ENCODE peak calls at places on chromosomes 4 and X, in five cellular contexts. W is Karpas-422, R is tibial nerve, E is fibroblast of the aortic adventitia, G is GM12864. C is an unnamed sample.

GRCh38 chrX:39862958-39863357 is 234.8 kb downstream of the BCOR start:
- DNase-seq in E (no peak), W (no peak), R (no peak), G (no peak), C (no peak)

GRCh38 chr4:176654565-176655216 is 138.0 kb downstream of the VEGFC start:
- DNase-seq in R (no peak), G (no peak), W (no peak), E (no peak), C (no peak)

GRCh38 chr4:185346975-185347601 is 48.6 kb downstream of the LRP2BP start:
- DNase-seq in E (no peak), R (no peak), W (no peak), G (no peak), C (no peak)

GRCh38 chrX:125131146-125131545 is 188.5 kb upstream of the TEX13C start:
- DNase-seq in G (no peak), R (no peak), E (no peak), W (peak; percentile 44), C (no peak)

GRCh38 chrX:154534526-154535322 is 11.9 kb downstream of the G6PD start:
- DNase-seq in G (no peak), R (peak; percentile 70), E (peak; percentile 84), W (peak; percentile 95), C (peak; percentile 86)

GRCh38 chr4:151644625-151645024 is 116.2 kb downstream of the GATB start:
- DNase-seq in W (peak; percentile 82), R (no peak), G (no peak), E (no peak), C (no peak)

GRCh38 chr4:149441338-149441737 is 374.3 kb downstream of the IQCM start:
- DNase-seq in E (peak; percentile 25), W (no peak), R (no peak), G (no peak), C (peak; percentile 74)

GRCh38 chrX:39162322-39162721 is 361.1 kb downstream of the MID1IP1 start:
- DNase-seq in R (no peak), W (no peak), G (no peak), E (no peak), C (no peak)

GRCh38 chrX:152901816-152902501 is 4.1 kb downstream of the ZNF185 start:
- DNase-seq in G (no peak), W (no peak), R (no peak), E (no peak), C (no peak)

GRCh38 chr4:153246446-153247115 is 42.3 kb downstream of the TRIM2 start:
- DNase-seq in W (no peak), R (no peak), G (no peak), E (no peak), C (no peak)

GRCh38 chr4:86315579-86315978 is 44.3 kb downstream of the MAPK10 start:
- DNase-seq in R (no peak), G (no peak), W (no peak), E (no peak), C (no peak)

GRCh38 chr4:119682080-119682479 is 53.5 kb upstream of the PDE5A start:
- DNase-seq in R (no peak), G (no peak), E (no peak), W (no peak), C (no peak)

GRCh38 chr4:97517948-97518347 is 625.3 kb downstream of the STPG2 start:
- DNase-seq in E (no peak), W (no peak), G (no peak), R (no peak), C (no peak)

GRCh38 chrX:48919947-48920712 is 1.3 kb upstream of the PIM2 start:
- DNase-seq in G (no peak), E (no peak), W (no peak), R (no peak), C (no peak)

GRCh38 chrX:120840826-120841225 is 34.8 kb downstream of the CT47B1 start:
- DNase-seq in G (no peak), E (peak; percentile 69), W (no peak), R (no peak), C (peak; percentile 69)

GRCh38 chr4:85420831-85421230 is 54.1 kb upstream of the ARHGAP24 start:
- DNase-seq in G (peak; percentile 8), E (no peak), R (no peak), W (no peak), C (no peak)

GRCh38 chr4:11805837-11806236 is 377.1 kb upstream of the HS3ST1 start:
- DNase-seq in G (no peak), R (no peak), W (peak; percentile 60), E (peak; percentile 84), C (peak; percentile 34)

GRCh38 chrX:153333271-153333670 is 682 bp upstream of the ZNF275 start:
- DNase-seq in R (no peak), E (peak; percentile 70), G (no peak), W (no peak), C (peak; percentile 73)

GRCh38 chr4:54588404-54588803 is 69.4 kb upstream of the KIT start:
- DNase-seq in W (no peak), E (no peak), G (no peak), R (no peak), C (no peak)

GRCh38 chr4:179719766-179720470 is 2277.7 kb upstream of the AGA start:
- DNase-seq in G (no peak), R (no peak), E (no peak), W (no peak), C (no peak)

GRCh38 chr4:7978907-7979651 is 39.4 kb upstream of the AFAP1 start:
- DNase-seq in E (no peak), R (no peak), W (no peak), G (no peak), C (no peak)

GRCh38 chrX:24369816-24370215 is 9.4 kb downstream of the SUPT20HL1 start:
- DNase-seq in R (no peak), G (no peak), E (no peak), W (no peak), C (no peak)

GRCh38 chr4:1194028-1194900 is 21.9 kb upstream of the SPON2 start:
- DNase-seq in R (no peak), W (no peak), G (no peak), E (peak; percentile 50), C (peak; percentile 64)

GRCh38 chr4:1192493-1193205 is 20.3 kb upstream of the SPON2 start:
- DNase-seq in R (no peak), W (no peak), G (no peak), E (no peak), C (no peak)

GRCh38 chr4:1193206-1194027 is 21.0 kb upstream of the SPON2 start:
- DNase-seq in R (no peak), G (no peak), E (no peak), W (no peak), C (no peak)

GRCh38 chr4:1191621-1192020 is 19.2 kb upstream of the SPON2 start:
- DNase-seq in W (no peak), R (no peak), E (no peak), G (no peak), C (no peak)

DNA sequence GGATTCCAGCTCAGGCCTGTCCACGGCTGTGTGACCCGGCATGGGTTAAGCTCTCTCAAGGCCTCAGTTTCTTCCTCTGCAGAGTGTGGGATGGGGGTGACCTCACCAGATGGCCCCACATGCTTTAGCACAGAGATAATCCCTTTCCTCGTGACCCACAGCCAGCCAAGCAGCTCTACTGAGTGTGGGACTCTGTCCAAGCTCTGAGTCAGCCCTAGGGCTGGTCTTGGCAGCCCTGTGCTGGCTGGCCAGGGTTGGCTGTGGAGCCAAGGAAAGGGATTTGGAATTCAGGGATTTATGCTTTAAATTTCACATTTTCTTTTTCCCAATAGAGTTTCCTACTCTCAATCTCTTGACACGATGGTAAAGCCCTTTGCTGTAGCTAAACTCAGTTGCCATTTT is 19.7 kb upstream of the SPON2 start:
- DNase-seq in R (peak; percentile 88), W (no peak), E (peak; percentile 98), G (no peak), C (peak; percentile 99)
- H3K4me3 ChIP-seq in R (no peak overlapping the region), W (no peak overlapping the region), E (peak overlapping the region; percentile 10), G (no peak overlapping the region), C (peak overlapping the region; percentile 7)

GRCh38 chr4:150580244-150580643 is 1.7 kb upstream of the MAB21L2 start:
- DNase-seq in W (no peak), R (no peak), G (no peak), E (no peak), C (no peak)

GRCh38 chr4:150581611-150582010 is 340 bp upstream of the MAB21L2 start:
- DNase-seq in W (no peak), E (peak; percentile 44), R (no peak), G (no peak), C (no peak)

GRCh38 chr4:150578745-150579470 is 3.0 kb upstream of the MAB21L2 start:
- DNase-seq in E (no peak), G (no peak), R (no peak), W (no peak), C (no peak)

GRCh38 chr4:150581206-150581605 is 745 bp upstream of the MAB21L2 start:
- DNase-seq in E (no peak), G (no peak), W (no peak), R (no peak), C (no peak)

DNA sequence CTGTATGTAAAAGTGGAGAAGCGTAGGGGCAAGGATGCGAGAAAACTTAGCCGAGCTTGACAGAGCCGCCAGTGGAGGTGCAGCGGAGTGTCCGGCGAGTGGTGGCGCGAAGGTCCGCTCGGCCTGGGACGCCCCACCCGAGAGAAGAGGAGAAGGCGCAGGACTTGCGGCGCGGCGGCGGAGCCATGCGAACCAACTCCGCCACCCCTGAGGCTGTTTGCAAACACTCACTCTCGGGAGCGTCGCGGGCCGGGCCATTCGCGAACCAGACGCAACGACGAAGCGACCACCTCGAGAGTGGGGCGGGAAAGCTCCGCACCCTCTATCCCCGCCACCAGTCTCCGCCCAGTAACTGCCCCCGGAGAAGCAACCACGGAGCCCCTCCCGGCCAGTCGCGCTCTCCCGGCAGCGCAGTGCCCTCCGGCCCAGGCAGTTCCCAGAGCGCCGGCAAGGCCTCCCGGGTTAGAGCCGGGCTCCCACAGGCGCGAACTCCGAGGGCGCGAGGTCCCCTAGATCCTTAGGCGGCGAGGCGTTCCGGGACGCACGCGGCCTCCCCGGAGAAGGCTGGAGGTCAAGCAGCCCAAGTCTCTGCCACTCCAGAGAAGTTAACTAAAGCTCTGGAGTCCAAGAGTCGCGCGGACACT is 2.2 kb upstream of the MAB21L2 start:
- DNase-seq in R (no peak), W (no peak), E (no peak), G (no peak), C (no peak)
- H3K4me3 ChIP-seq in R (peak overlapping the region; percentile 25), W (no peak overlapping the region), E (peak overlapping the region; percentile 26), G (no peak overlapping the region), C (peak overlapping the region; percentile 34)

GRCh38 chr4:47926667-47927258 is 12.4 kb upstream of the NFXL1 start:
- DNase-seq in R (peak; percentile 48), E (peak; percentile 69), W (peak; percentile 89), G (no peak), C (peak; percentile 57)
- H3K4me3 ChIP-seq in R (no peak overlapping the region), E (peak overlapping the region; percentile 35), W (no peak overlapping the region), G (no peak overlapping the region), C (no peak overlapping the region)

GRCh38 chr4:139764192-139764591 is 98.6 kb downstream of the MGST2 start:
- DNase-seq in E (no peak), G (no peak), R (no peak), W (no peak), C (no peak)

GRCh38 chr4:139763668-139764067 is 98.0 kb downstream of the MGST2 start:
- DNase-seq in W (peak; percentile 79), E (no peak), R (no peak), G (no peak), C (no peak)

GRCh38 chr4:139762715-139763114 is 97.1 kb downstream of the MGST2 start:
- DNase-seq in W (no peak), R (no peak), G (no peak), E (peak; percentile 41), C (no peak)

GRCh38 chr4:139764686-139765085 is 99.1 kb downstream of the MGST2 start:
- DNase-seq in G (no peak), W (no peak), R (no peak), E (no peak), C (no peak)

GRCh38 chr4:139763205-139763604 is 97.6 kb downstream of the MGST2 start:
- DNase-seq in W (no peak), G (no peak), E (no peak), R (no peak), C (no peak)
- H3K4me3 ChIP-seq in W (peak overlapping the region; percentile 46), G (no peak overlapping the region), E (no peak overlapping the region), R (no peak overlapping the region), C (no peak overlapping the region)

C was measured in fibroblast of mammary gland.